ENCODE peak calls at places on chromosomes 13 and 19, in six cellular contexts. C is AG04450; Z is stimulated activated CD4-positive, alpha-beta T cell treated with anti-CD3 and anti-CD28 coated beads, Interleukin-1b, Interleukin-23, amount 100 ng/mL, for 1 hour; Q is activated T-cell treated with anti-CD3 and anti-CD28 coated beads for 1 hour; M is Peyer's patch; H is tibial nerve. B is an unnamed sample.

GRCh38 chr19:45215391-45216191 is 29.6 kb downstream of the EXOC3L2 start:
- DNase-seq in C (no peak), Z (no peak), Q (no peak), M (no peak), H (no peak), B (no peak)

GRCh38 chr13:20049558-20050473 is 91.3 kb downstream of the ZMYM2 start:
- DNase-seq in C (no peak), Z (no peak), Q (no peak), M (no peak), H (no peak), B (no peak)

GRCh38 chr19:30170081-30170480 is 202.1 kb upstream of the ZNF536 start:
- DNase-seq in C (no peak), Z (no peak), Q (no peak), M (no peak), H (no peak), B (no peak)

GRCh38 chr13:100506154-100506553 is 82.4 kb downstream of the GGACT start:
- DNase-seq in C (no peak), Z (no peak), Q (no peak), M (no peak), H (no peak), B (no peak)

GRCh38 chr13:74910399-74910798 is 571.6 kb downstream of the TBC1D4 start:
- DNase-seq in C (no peak), Z (no peak), Q (no peak), M (no peak), H (no peak), B (no peak)

GRCh38 chr13:61406275-61406674 is 9.4 kb downstream of the PCDH20 start:
- DNase-seq in C (no peak), Z (no peak), Q (no peak), M (no peak), H (no peak), B (no peak)

GRCh38 chr13:107585466-107585865 is 629.9 kb downstream of the LIG4 start:
- DNase-seq in C (no peak), Z (no peak), Q (no peak), M (no peak), H (no peak), B (no peak)

GRCh38 chr19:48634424-48635262 is 2.5 kb downstream of the DBP start:
- DNase-seq in C (peak), Z (peak), Q (peak), M (peak), H (peak), B (peak)

GRCh38 chr19:39843919-39844793 is 2.0 kb downstream of the FBL start:
- DNase-seq in C (peak), Z (no peak), Q (no peak), M (no peak), H (no peak), B (peak)

GRCh38 chr19:2848625-2849024 is 7.3 kb downstream of the ZNF555 start:
- DNase-seq in C (peak), Z (no peak), Q (no peak), M (no peak), H (no peak), B (no peak)